ENCODE peak calls at places on chromosome 18, in four cellular contexts. D, S, T and B are unnamed samples.
A peak's percentile ranks its signal among the peaks of the same experiment; 100 is the strongest.

GRCh38 chr18:24063121-24063731 is 48.7 kb downstream of the TTC39C start:
- DNase-seq in T (no peak), S (no peak), D (no peak), B (peak; percentile 77)

GRCh38 chr18:29225351-29225750 is 1048.4 kb upstream of the CDH2 start:
- DNase-seq in S (no peak), T (no peak), D (no peak), B (no peak)

GRCh38 chr18:13290856-13291271 is 72.3 kb downstream of the LDLRAD4 start:
- DNase-seq in S (no peak), D (no peak), T (no peak), B (no peak)

GRCh38 chr18:13003466-13003896 is 12.3 kb downstream of the CEP192 start:
- DNase-seq in D (peak; percentile 51), T (no peak), S (peak; percentile 94), B (peak; percentile 78)

GRCh38 chr18:33579147-33579867 is 1.3 kb downstream of the ASXL3 start:
- DNase-seq in T (no peak), D (no peak), S (peak; percentile 46), B (peak; percentile 8)

GRCh38 chr18:55753643-55754255 is 165.8 kb upstream of the TCF4 start:
- DNase-seq in D (no peak), T (no peak), S (no peak), B (peak; percentile 94)

GRCh38 chr18:28716321-28716720 is 539.4 kb upstream of the CDH2 start:
- DNase-seq in S (no peak), T (no peak), D (no peak), B (no peak)

GRCh38 chr18:24050916-24051255 is 36.3 kb downstream of the TTC39C start:
- DNase-seq in S (no peak), D (no peak), T (no peak), B (no peak)

GRCh38 chr18:2293109-2293839 is 278.0 kb downstream of the METTL4 start:
- DNase-seq in D (no peak), S (peak; percentile 32), T (no peak), B (no peak)

GRCh38 chr18:2978626-2979025 is 34.3 kb downstream of the LPIN2 start:
- DNase-seq in D (no peak), T (no peak), S (no peak), B (peak; percentile 16)

GRCh38 chr18:58495634-58496033 is 133.3 kb downstream of the ALPK2 start:
- DNase-seq in T (no peak), S (no peak), D (no peak), B (no peak)

GRCh38 chr18:62944454-62944853 is 229.1 kb downstream of the PHLPP1 start:
- DNase-seq in D (no peak), T (no peak), S (peak; percentile 8), B (no peak)

GRCh38 chr18:49846718-49847470 is 33.6 kb upstream of the ACAA2 start:
- DNase-seq in T (no peak), S (no peak), D (no peak), B (no peak)

GRCh38 chr18:48831113-48831759 is 119.5 kb downstream of the SMAD7 start:
- DNase-seq in S (no peak), D (peak; percentile 11), T (peak; percentile 14), B (no peak)

GRCh38 chr18:4450065-4450676 is 4.9 kb downstream of the DLGAP1 start:
- DNase-seq in T (no peak), D (no peak), S (no peak), B (no peak)

GRCh38 chr18:22173928-22174301 is 4.5 kb downstream of the GATA6 start:
- DNase-seq in S (peak; percentile 49), T (no peak), D (no peak), B (no peak)

GRCh38 chr18:13628211-13628610 is 98.1 kb downstream of the FAM210A start:
- DNase-seq in S (no peak), D (no peak), T (no peak), B (no peak)

GRCh38 chr18:77106331-77106730 is 26.3 kb downstream of the MBP start:
- DNase-seq in S (no peak), D (no peak), T (no peak), B (no peak)

GRCh38 chr18:7205346-7205745 is 25.5 kb upstream of the LRRC30 start:
- DNase-seq in S (no peak), T (no peak), D (no peak), B (no peak)

GRCh38 chr18:13103366-13103765 is 112.2 kb downstream of the CEP192 start:
- DNase-seq in D (no peak), T (no peak), S (peak; percentile 51), B (no peak)

GRCh38 chr18:52339891-52340371 is at the start of gene DCC:
- DNase-seq in D (peak; percentile 38), S (peak; percentile 82), T (no peak), B (peak; percentile 26)

GRCh38 chr18:73503326-73503725 is 635.5 kb upstream of the NETO1 start:
- DNase-seq in S (no peak), T (no peak), D (no peak), B (peak; percentile 57)

GRCh38 chr18:79851981-79852380 is 54.2 kb downstream of the KCNG2 start:
- DNase-seq in D (no peak), T (no peak), S (no peak), B (no peak)

GRCh38 chr18:10070581-10071000 is 156.8 kb downstream of the VAPA start:
- DNase-seq in S (no peak), T (no peak), D (no peak), B (no peak)

GRCh38 chr18:62957885-62958472 is 242.6 kb downstream of the PHLPP1 start:
- DNase-seq in S (peak; percentile 79), T (peak; percentile 43), D (peak; percentile 41), B (peak; percentile 52)

GRCh38 chr18:13542520-13542847 is 183.9 kb downstream of the FAM210A start:
- DNase-seq in S (no peak), T (no peak), D (no peak), B (no peak)

GRCh38 chr18:14086459-14087231 is 45.6 kb downstream of the ZNF519 start:
- DNase-seq in S (peak; percentile 84), D (no peak), T (no peak), B (peak; percentile 22)

GRCh38 chr18:5944448-5944847 is 49.1 kb upstream of the TMEM200C start:
- DNase-seq in D (no peak), T (no peak), S (no peak), B (no peak)

GRCh38 chr18:10892801-10893595 is 256.4 kb downstream of the PIEZO2 start:
- DNase-seq in S (no peak), T (no peak), D (no peak), B (no peak)

GRCh38 chr18:37639846-37640245 is 74.2 kb upstream of the CELF4 start:
- DNase-seq in D (no peak), S (no peak), T (no peak), B (peak; percentile 68)

GRCh38 chr18:70028734-70029133 is 81.1 kb upstream of the CD226 start:
- DNase-seq in T (no peak), D (no peak), S (no peak), B (no peak)

GRCh38 chr18:70025580-70025979 is 77.9 kb upstream of the CD226 start:
- DNase-seq in D (no peak), T (no peak), S (no peak), B (no peak)

GRCh38 chr18:70029163-70029562 is 81.5 kb upstream of the CD226 start:
- DNase-seq in T (no peak), D (no peak), S (no peak), B (no peak)

GRCh38 chr18:70030728-70031127 is 83.1 kb upstream of the CD226 start:
- DNase-seq in D (no peak), S (no peak), T (no peak), B (no peak)

DNA sequence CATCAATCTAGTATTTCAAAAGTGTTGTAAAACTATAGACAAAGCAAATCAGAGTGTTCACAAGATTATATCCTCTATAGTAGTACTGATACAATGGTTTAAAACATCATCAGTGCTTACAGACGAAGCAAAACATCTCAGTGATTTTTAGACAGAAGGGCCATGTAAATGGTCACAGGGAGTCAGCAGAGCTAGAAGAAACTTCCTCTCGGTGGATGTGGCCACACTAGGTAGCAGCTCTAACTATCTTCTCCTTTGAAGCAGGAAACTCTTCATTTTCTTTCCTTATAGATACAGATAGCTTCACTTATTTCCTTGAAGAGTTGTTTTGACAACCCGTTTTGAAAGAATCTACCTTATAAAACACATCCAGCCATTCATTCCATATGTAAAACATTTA is 80.4 kb upstream of the CD226 start:
- DNase-seq in T (no peak), D (no peak), S (no peak), B (no peak)
- H3K36me3 ChIP-seq in T (peaks cover 22% of the 10 kb centered on the region), D (peaks cover 38% of the 10 kb centered on the region), S (no peaks in the 10 kb centered on the region), B (peaks cover 11% of the 10 kb centered on the region)

GRCh38 chr18:61741881-61742280 is 150.9 kb downstream of the RNF152 start:
- DNase-seq in D (no peak), S (no peak), T (no peak), B (no peak)
- H3K4me3 ChIP-seq in D (no peak overlapping the region), S (no peak overlapping the region), T (no peak overlapping the region), B (no peak overlapping the region)

GRCh38 chr18:54416459-54416858 is 58.8 kb downstream of the C18orf54 start:
- DNase-seq in D (no peak), T (no peak), S (no peak), B (peak; percentile 14)
- TF ChIP-seq CTCF in D (no peak), T (no peak), S (no peak), B (no peak)

GRCh38 chr18:45894818-45895217 is 69.3 kb downstream of the SIGLEC15 start:
- DNase-seq in D (no peak), S (no peak), T (no peak), B (no peak)

GRCh38 chr18:45896452-45896851 is 70.7 kb downstream of the EPG5 start:
- DNase-seq in D (no peak), S (no peak), T (no peak), B (no peak)

GRCh38 chr18:45891806-45892205 is 66.3 kb downstream of the SIGLEC15 start:
- DNase-seq in T (no peak), S (no peak), D (no peak), B (no peak)

GRCh38 chr18:45896991-45897390 is 70.1 kb downstream of the EPG5 start:
- DNase-seq in T (no peak), D (peak; percentile 39), S (no peak), B (no peak)

DNA sequence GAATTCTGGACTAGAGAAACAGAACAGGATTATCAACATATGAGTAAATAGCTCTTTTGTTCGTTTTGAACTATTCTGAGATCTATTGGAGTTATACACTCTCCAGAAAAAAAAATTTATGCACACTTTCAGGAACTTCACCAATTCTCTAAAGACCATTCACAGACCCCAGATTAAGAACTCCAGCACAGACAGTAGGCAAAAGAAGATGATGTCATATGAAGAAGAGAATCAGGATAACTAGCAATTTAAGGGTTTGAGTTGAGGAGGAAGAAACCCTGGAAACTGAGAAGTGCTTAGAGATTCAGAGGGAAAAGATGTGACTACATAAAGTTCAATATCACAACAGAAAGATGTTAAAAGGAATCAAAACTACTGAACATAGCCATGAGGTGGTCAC is 69.9 kb downstream of the SIGLEC15 start:
- DNase-seq in S (no peak), T (no peak), D (no peak), B (no peak)
- H3K36me3 ChIP-seq in S (peaks cover 5% of the 10 kb centered on the region), T (peaks cover 35% of the 10 kb centered on the region), D (peaks cover 70% of the 10 kb centered on the region), B (peaks cover 11% of the 10 kb centered on the region)